ENCODE peak calls at places on chromosomes 2 and 18, in nine cellular contexts. One of them, this sample, is unnamed. For H3K36me3, the result is how much of the 10 kb centered on the place peaks cover.

GRCh38 chr2:227472265-227473018 is 486 bp downstream of the AGFG1 start:
- DNase-seq in MM.1S: peak
- DNase-seq in adipocyte: peak
- DNase-seq in lower lobe of right lung: peak
- DNase-seq in heart left ventricle: peak
- DNase-seq in heart right ventricle: peak
- DNase-seq in H7: peak
- DNase-seq in body of pancreas: peak
- DNase-seq in Caco-2: peak
- DNase-seq in this sample: peak

GRCh38 chr2:31967790-31968189 is 43.0 kb downstream of the MEMO1 start:
- DNase-seq in adipocyte: peak
- DNase-seq in H7: no peak
- DNase-seq in Caco-2: no peak
- DNase-seq in body of pancreas: no peak
- DNase-seq in lower lobe of right lung: no peak
- DNase-seq in heart right ventricle: no peak
- DNase-seq in MM.1S: no peak
- DNase-seq in heart left ventricle: no peak
- DNase-seq in this sample: no peak

GRCh38 chr2:10285578-10286198 is 17.0 kb upstream of the HPCAL1 start:
- DNase-seq in H7: peak
- DNase-seq in Caco-2: peak
- DNase-seq in adipocyte: peak
- DNase-seq in body of pancreas: peak
- DNase-seq in heart left ventricle: peak
- DNase-seq in MM.1S: no peak
- DNase-seq in heart right ventricle: peak
- DNase-seq in lower lobe of right lung: peak
- DNase-seq in this sample: peak

GRCh38 chr2:165109915-165110314 is 93.9 kb downstream of the SCN3A start:
- DNase-seq in H7: no peak
- DNase-seq in heart left ventricle: no peak
- DNase-seq in heart right ventricle: no peak
- DNase-seq in adipocyte: no peak
- DNase-seq in body of pancreas: no peak
- DNase-seq in MM.1S: no peak
- DNase-seq in Caco-2: peak
- DNase-seq in lower lobe of right lung: no peak
- DNase-seq in this sample: no peak

GRCh38 chr2:224333631-224334030 is 68.3 kb downstream of the FAM124B start:
- DNase-seq in adipocyte: no peak
- DNase-seq in H7: no peak
- DNase-seq in MM.1S: no peak
- DNase-seq in Caco-2: no peak
- DNase-seq in heart left ventricle: no peak
- DNase-seq in heart right ventricle: no peak
- DNase-seq in lower lobe of right lung: no peak
- DNase-seq in body of pancreas: no peak
- DNase-seq in this sample: no peak

GRCh38 chr2:58634653-58635347 is 393.7 kb upstream of the FANCL start:
- DNase-seq in MM.1S: no peak
- DNase-seq in heart right ventricle: no peak
- DNase-seq in body of pancreas: no peak
- DNase-seq in heart left ventricle: no peak
- DNase-seq in adipocyte: no peak
- DNase-seq in lower lobe of right lung: no peak
- DNase-seq in H7: peak
- DNase-seq in Caco-2: no peak
- DNase-seq in this sample: no peak

GRCh38 chr2:235496239-235496621 is 2.4 kb downstream of the AGAP1 start:
- DNase-seq in MM.1S: peak
- DNase-seq in Caco-2: peak
- DNase-seq in heart left ventricle: no peak
- DNase-seq in body of pancreas: no peak
- DNase-seq in H7: no peak
- DNase-seq in lower lobe of right lung: no peak
- DNase-seq in adipocyte: no peak
- DNase-seq in heart right ventricle: no peak
- DNase-seq in this sample: no peak

GRCh38 chr2:197210450-197210849 is 100.1 kb downstream of the ANKRD44 start:
- DNase-seq in lower lobe of right lung: no peak
- DNase-seq in MM.1S: no peak
- DNase-seq in H7: no peak
- DNase-seq in adipocyte: no peak
- DNase-seq in body of pancreas: no peak
- DNase-seq in heart right ventricle: no peak
- DNase-seq in Caco-2: no peak
- DNase-seq in heart left ventricle: no peak
- DNase-seq in this sample: no peak

GRCh38 chr2:226327830-226328229 is 471.8 kb downstream of the IRS1 start:
- DNase-seq in MM.1S: no peak
- DNase-seq in H7: no peak
- DNase-seq in lower lobe of right lung: no peak
- DNase-seq in adipocyte: no peak
- DNase-seq in heart right ventricle: no peak
- DNase-seq in heart left ventricle: no peak
- DNase-seq in Caco-2: no peak
- DNase-seq in body of pancreas: no peak
- DNase-seq in this sample: no peak

GRCh38 chr2:199410130-199410529 is 47.6 kb downstream of the SATB2 start:
- DNase-seq in heart left ventricle: no peak
- DNase-seq in heart right ventricle: no peak
- DNase-seq in H7: no peak
- DNase-seq in adipocyte: peak
- DNase-seq in MM.1S: no peak
- DNase-seq in body of pancreas: no peak
- DNase-seq in lower lobe of right lung: no peak
- DNase-seq in Caco-2: no peak
- DNase-seq in this sample: no peak

GRCh38 chr2:94947097-94948016 is 76.1 kb downstream of the TEKT4 start:
- DNase-seq in body of pancreas: no peak
- DNase-seq in MM.1S: no peak
- DNase-seq in adipocyte: no peak
- DNase-seq in H7: no peak
- DNase-seq in heart left ventricle: no peak
- DNase-seq in heart right ventricle: no peak
- DNase-seq in lower lobe of right lung: no peak
- DNase-seq in Caco-2: no peak
- DNase-seq in this sample: no peak

GRCh38 chr2:239396881-239397681 is 3.7 kb downstream of the HDAC4 start:
- DNase-seq in heart left ventricle: no peak
- DNase-seq in MM.1S: no peak
- DNase-seq in Caco-2: no peak
- DNase-seq in lower lobe of right lung: peak
- DNase-seq in heart right ventricle: no peak
- DNase-seq in adipocyte: no peak
- DNase-seq in H7: peak
- DNase-seq in body of pancreas: peak
- DNase-seq in this sample: no peak

GRCh38 chr18:43031169-43031568 is 84.3 kb downstream of the RIT2 start:
- DNase-seq in MM.1S: no peak
- DNase-seq in Caco-2: no peak
- DNase-seq in heart left ventricle: no peak
- DNase-seq in H7: no peak
- DNase-seq in heart right ventricle: no peak
- DNase-seq in adipocyte: no peak
- DNase-seq in body of pancreas: no peak
- DNase-seq in lower lobe of right lung: no peak
- DNase-seq in this sample: no peak

GRCh38 chr2:18559531-18559930 is 922 bp downstream of the RDH14 start:
- DNase-seq in adipocyte: no peak
- DNase-seq in MM.1S: no peak
- DNase-seq in lower lobe of right lung: no peak
- DNase-seq in Caco-2: peak
- DNase-seq in heart left ventricle: no peak
- DNase-seq in H7: peak
- DNase-seq in body of pancreas: no peak
- DNase-seq in heart right ventricle: no peak
- DNase-seq in this sample: no peak

GRCh38 chr2:136116813-136117390 is 1.0 kb downstream of the CXCR4 start:
- DNase-seq in heart left ventricle: peak
- DNase-seq in Caco-2: peak
- DNase-seq in body of pancreas: no peak
- DNase-seq in MM.1S: peak
- DNase-seq in H7: peak
- DNase-seq in adipocyte: no peak
- DNase-seq in heart right ventricle: peak
- DNase-seq in lower lobe of right lung: peak
- DNase-seq in this sample: no peak

GRCh38 chr2:187985923-187986322 is 305.8 kb upstream of the GULP1 start:
- DNase-seq in heart right ventricle: no peak
- DNase-seq in body of pancreas: no peak
- DNase-seq in lower lobe of right lung: no peak
- DNase-seq in heart left ventricle: no peak
- DNase-seq in H7: no peak
- DNase-seq in Caco-2: no peak
- DNase-seq in MM.1S: peak
- DNase-seq in adipocyte: peak
- DNase-seq in this sample: no peak

GRCh38 chr18:46418657-46419260 is 238.3 kb downstream of the LOXHD1 start:
- DNase-seq in lower lobe of right lung: no peak
- DNase-seq in adipocyte: no peak
- DNase-seq in MM.1S: no peak
- DNase-seq in body of pancreas: no peak
- DNase-seq in H7: no peak
- DNase-seq in heart right ventricle: peak
- DNase-seq in Caco-2: no peak
- DNase-seq in heart left ventricle: peak
- DNase-seq in this sample: no peak

GRCh38 chr2:71074893-71075292 is 6.4 kb downstream of the NAGK start:
- DNase-seq in adipocyte: no peak
- DNase-seq in MM.1S: no peak
- DNase-seq in heart left ventricle: no peak
- DNase-seq in Caco-2: no peak
- DNase-seq in lower lobe of right lung: no peak
- DNase-seq in heart right ventricle: no peak
- DNase-seq in body of pancreas: no peak
- DNase-seq in H7: no peak
- DNase-seq in this sample: no peak
- H3K36me3 ChIP-seq in adipocyte: half or more
- H3K36me3 ChIP-seq in MM.1S: under half
- H3K36me3 ChIP-seq in heart left ventricle: under half
- H3K36me3 ChIP-seq in Caco-2: under half
- H3K36me3 ChIP-seq in lower lobe of right lung: half or more
- H3K36me3 ChIP-seq in heart right ventricle: half or more
- H3K36me3 ChIP-seq in body of pancreas: under half
- H3K36me3 ChIP-seq in H7: under half
- H3K36me3 ChIP-seq in this sample: under half

GRCh38 chr2:27199241-27199640 is 12.6 kb upstream of the ATRAID start:
- DNase-seq in adipocyte: no peak
- DNase-seq in heart left ventricle: no peak
- DNase-seq in lower lobe of right lung: no peak
- DNase-seq in body of pancreas: no peak
- DNase-seq in Caco-2: no peak
- DNase-seq in heart right ventricle: no peak
- DNase-seq in MM.1S: no peak
- DNase-seq in H7: no peak
- DNase-seq in this sample: no peak

GRCh38 chr2:27202829-27203228 is 9.0 kb upstream of the ATRAID start:
- DNase-seq in Caco-2: no peak
- DNase-seq in heart left ventricle: no peak
- DNase-seq in heart right ventricle: no peak
- DNase-seq in body of pancreas: no peak
- DNase-seq in MM.1S: no peak
- DNase-seq in lower lobe of right lung: no peak
- DNase-seq in adipocyte: no peak
- DNase-seq in H7: no peak
- DNase-seq in this sample: no peak

GRCh38 chr2:27204566-27204965 is 7.3 kb upstream of the ATRAID start:
- DNase-seq in heart left ventricle: no peak
- DNase-seq in lower lobe of right lung: no peak
- DNase-seq in Caco-2: no peak
- DNase-seq in body of pancreas: no peak
- DNase-seq in adipocyte: no peak
- DNase-seq in MM.1S: no peak
- DNase-seq in heart right ventricle: no peak
- DNase-seq in H7: no peak
- DNase-seq in this sample: no peak

GRCh38 chr2:27203741-27204140 is 8.1 kb upstream of the ATRAID start:
- DNase-seq in Caco-2: no peak
- DNase-seq in heart left ventricle: no peak
- DNase-seq in adipocyte: no peak
- DNase-seq in H7: peak
- DNase-seq in MM.1S: no peak
- DNase-seq in lower lobe of right lung: no peak
- DNase-seq in body of pancreas: no peak
- DNase-seq in heart right ventricle: no peak
- DNase-seq in this sample: no peak

GRCh38 chr2:27201675-27202074 is 10.2 kb upstream of the ATRAID start:
- DNase-seq in H7: peak
- DNase-seq in adipocyte: no peak
- DNase-seq in lower lobe of right lung: no peak
- DNase-seq in MM.1S: no peak
- DNase-seq in heart left ventricle: no peak
- DNase-seq in heart right ventricle: no peak
- DNase-seq in Caco-2: no peak
- DNase-seq in body of pancreas: no peak
- DNase-seq in this sample: no peak
- H3K36me3 ChIP-seq in H7: half or more
- H3K36me3 ChIP-seq in adipocyte: half or more
- H3K36me3 ChIP-seq in lower lobe of right lung: half or more
- H3K36me3 ChIP-seq in MM.1S: under half
- H3K36me3 ChIP-seq in heart left ventricle: under half
- H3K36me3 ChIP-seq in heart right ventricle: half or more
- H3K36me3 ChIP-seq in Caco-2: under half
- H3K36me3 ChIP-seq in body of pancreas: under half
- H3K36me3 ChIP-seq in this sample: under half

GRCh38 chr2:168992026-168992425 is 39.1 kb downstream of the ABCB11 start:
- DNase-seq in Caco-2: no peak
- DNase-seq in H7: no peak
- DNase-seq in heart right ventricle: no peak
- DNase-seq in body of pancreas: no peak
- DNase-seq in lower lobe of right lung: no peak
- DNase-seq in heart left ventricle: no peak
- DNase-seq in MM.1S: no peak
- DNase-seq in adipocyte: no peak
- DNase-seq in this sample: no peak

GRCh38 chr2:168988755-168989154 is 42.4 kb downstream of the ABCB11 start:
- DNase-seq in MM.1S: no peak
- DNase-seq in H7: no peak
- DNase-seq in Caco-2: no peak
- DNase-seq in lower lobe of right lung: no peak
- DNase-seq in adipocyte: no peak
- DNase-seq in body of pancreas: no peak
- DNase-seq in heart right ventricle: no peak
- DNase-seq in heart left ventricle: no peak
- DNase-seq in this sample: no peak

GRCh38 chr2:168986544-168986943 is 44.6 kb downstream of the ABCB11 start:
- DNase-seq in heart left ventricle: no peak
- DNase-seq in H7: no peak
- DNase-seq in lower lobe of right lung: no peak
- DNase-seq in MM.1S: no peak
- DNase-seq in heart right ventricle: no peak
- DNase-seq in adipocyte: no peak
- DNase-seq in Caco-2: no peak
- DNase-seq in body of pancreas: no peak
- DNase-seq in this sample: no peak
- H3K36me3 ChIP-seq in heart left ventricle: under half
- H3K36me3 ChIP-seq in H7: under half
- H3K36me3 ChIP-seq in lower lobe of right lung: under half
- H3K36me3 ChIP-seq in MM.1S: under half
- H3K36me3 ChIP-seq in heart right ventricle: under half
- H3K36me3 ChIP-seq in adipocyte: under half
- H3K36me3 ChIP-seq in Caco-2: under half
- H3K36me3 ChIP-seq in body of pancreas: under half
- H3K36me3 ChIP-seq in this sample: under half

GRCh38 chr2:74886251-74886650 is 52.3 kb downstream of the HK2 start:
- DNase-seq in heart right ventricle: no peak
- DNase-seq in lower lobe of right lung: no peak
- DNase-seq in adipocyte: no peak
- DNase-seq in body of pancreas: no peak
- DNase-seq in H7: no peak
- DNase-seq in MM.1S: no peak
- DNase-seq in Caco-2: no peak
- DNase-seq in heart left ventricle: no peak
- DNase-seq in this sample: no peak
- H3K36me3 ChIP-seq in heart right ventricle: half or more
- H3K36me3 ChIP-seq in lower lobe of right lung: half or more
- H3K36me3 ChIP-seq in adipocyte: half or more
- H3K36me3 ChIP-seq in body of pancreas: under half
- H3K36me3 ChIP-seq in H7: under half
- H3K36me3 ChIP-seq in MM.1S: under half
- H3K36me3 ChIP-seq in Caco-2: under half
- H3K36me3 ChIP-seq in heart left ventricle: under half
- H3K36me3 ChIP-seq in this sample: under half

This sample was measured in ovary.